ENCODE peak calls at places on chromosomes 1 and 21, in eight cellular contexts. N, O, S, C, T, H, X and Y are unnamed samples.

GRCh38 chr1:85313888-85314696 is 37.7 kb upstream of the BCL10 start:
- DNase-seq in N (no peak), O (no peak), S (peak; percentile 75), C (no peak), T (no peak), H (peak; percentile 80), X (no peak), Y (no peak)

GRCh38 chr1:91699339-91699970 is 186.5 kb downstream of the TGFBR3 start:
- DNase-seq in N (no peak), O (no peak), S (no peak), C (no peak), T (no peak), H (no peak), X (no peak), Y (peak; percentile 27)

GRCh38 chr1:220013497-220013896 is 32.8 kb downstream of the EPRS1 start:
- DNase-seq in N (no peak), O (no peak), S (no peak), C (no peak), T (no peak), H (no peak), X (no peak), Y (no peak)

GRCh38 chr1:35278886-35279554 is 10.5 kb downstream of the ZMYM4 start:
- DNase-seq in N (no peak), O (no peak), S (no peak), C (no peak), T (no peak), H (no peak), X (no peak), Y (no peak)

GRCh38 chr1:205571747-205572146 is 60.1 kb downstream of the ELK4 start:
- DNase-seq in N (no peak), O (no peak), S (no peak), C (no peak), T (no peak), H (no peak), X (no peak), Y (no peak)

GRCh38 chr1:244138399-244138798 is 87.3 kb downstream of the ZBTB18 start:
- DNase-seq in N (no peak), O (no peak), S (no peak), C (no peak), T (no peak), H (no peak), X (no peak), Y (no peak)

GRCh38 chr1:158644479-158644878 is 39.4 kb downstream of the OR10Z1 start:
- DNase-seq in N (no peak), O (no peak), S (no peak), C (no peak), T (no peak), H (no peak), X (no peak), Y (no peak)

GRCh38 chr1:226827458-226827857 is 43.0 kb upstream of the PSEN2 start:
- DNase-seq in N (no peak), O (peak; percentile 76), S (peak; percentile 80), C (peak; percentile 67), T (no peak), H (no peak), X (peak; percentile 25), Y (peak; percentile 73)

GRCh38 chr1:208269338-208269666 is 25.1 kb upstream of the PLXNA2 start:
- DNase-seq in N (no peak), O (no peak), S (no peak), C (no peak), T (no peak), H (no peak), X (no peak), Y (no peak)

GRCh38 chr1:214864896-214865688 is 217.4 kb upstream of the KCNK2 start:
- DNase-seq in N (no peak), O (no peak), S (no peak), C (no peak), T (peak; percentile 56), H (peak; percentile 70), X (no peak), Y (no peak)

GRCh38 chr1:150072959-150073358 is 5.4 kb downstream of the VPS45 start:
- DNase-seq in N (peak; percentile 35), O (no peak), S (no peak), C (no peak), T (no peak), H (no peak), X (no peak), Y (no peak)

GRCh38 chr1:116033322-116033721 is 57.0 kb downstream of the SLC22A15 start:
- DNase-seq in N (no peak), O (no peak), S (no peak), C (no peak), T (no peak), H (peak; percentile 89), X (no peak), Y (no peak)

GRCh38 chr1:48405400-48405799 is 66.6 kb downstream of the SPATA6 start:
- DNase-seq in N (no peak), O (no peak), S (no peak), C (no peak), T (no peak), H (no peak), X (no peak), Y (no peak)

GRCh38 chr1:151144474-151145157 is 1.8 kb downstream of the SEMA6C start:
- DNase-seq in N (no peak), O (no peak), S (peak; percentile 46), C (no peak), T (no peak), H (no peak), X (no peak), Y (no peak)

GRCh38 chr1:39816431-39817090 is 27.9 kb upstream of the BMP8B start:
- DNase-seq in N (peak; percentile 68), O (peak; percentile 75), S (peak; percentile 81), C (peak; percentile 72), T (no peak), H (peak; percentile 60), X (peak; percentile 53), Y (peak; percentile 69)

GRCh38 chr1:109808703-109809102 is 45.0 kb upstream of the EPS8L3 start:
- DNase-seq in N (no peak), O (no peak), S (peak; percentile 56), C (no peak), T (no peak), H (no peak), X (no peak), Y (no peak)

GRCh38 chr1:153651771-153652170 is 6.7 kb upstream of the SNAPIN start:
- DNase-seq in N (no peak), O (no peak), S (peak; percentile 48), C (no peak), T (no peak), H (no peak), X (no peak), Y (no peak)

GRCh38 chr1:59064592-59064991 is 232.3 kb upstream of the FGGY start:
- DNase-seq in N (no peak), O (no peak), S (no peak), C (no peak), T (no peak), H (no peak), X (no peak), Y (no peak)

GRCh38 chr1:20584890-20585289 is 4.0 kb upstream of the CDA start:
- DNase-seq in N (no peak), O (no peak), S (no peak), C (no peak), T (no peak), H (peak; percentile 69), X (no peak), Y (no peak)

GRCh38 chr1:211885746-211886522 is 55.4 kb upstream of the LPGAT1 start:
- DNase-seq in N (no peak), O (no peak), S (no peak), C (no peak), T (peak; percentile 38), H (no peak), X (no peak), Y (no peak)

GRCh38 chr1:38727629-38728175 is 131.9 kb downstream of the RRAGC start:
- DNase-seq in N (no peak), O (no peak), S (no peak), C (no peak), T (no peak), H (no peak), X (no peak), Y (no peak)

GRCh38 chr1:221182791-221183533 is 303.7 kb downstream of the HLX start:
- DNase-seq in N (no peak), O (no peak), S (no peak), C (no peak), T (no peak), H (no peak), X (peak; percentile 30), Y (no peak)
- H3K4me3 ChIP-seq in N (no peak overlapping the region), O (no peak overlapping the region), S (no peak overlapping the region), C (no peak overlapping the region), T (no peak overlapping the region), H (no peak overlapping the region), X (no peak overlapping the region), Y (no peak overlapping the region)

DNA sequence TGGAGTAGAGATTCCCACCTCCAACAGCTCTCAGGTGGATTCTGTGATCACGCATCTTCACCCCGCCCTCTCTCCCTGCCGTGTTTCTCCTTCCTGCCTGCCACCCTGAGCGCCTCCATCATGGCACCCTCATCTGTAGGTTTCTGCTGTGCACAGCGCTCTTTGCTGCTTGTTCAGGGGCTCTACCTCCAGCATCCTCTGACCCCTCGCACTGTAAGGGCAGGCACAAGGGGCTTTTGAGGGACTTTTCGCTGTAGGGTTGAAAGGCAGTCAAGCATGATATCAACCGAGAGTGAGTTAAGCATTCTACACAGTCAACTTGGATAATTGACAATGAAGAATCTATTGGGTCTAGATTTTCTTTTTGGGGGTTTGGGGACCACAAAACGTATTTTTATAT is 99.1 kb upstream of the GREM2 start:
- DNase-seq in N (no peak), O (no peak), S (no peak), C (no peak), T (no peak), H (no peak), X (no peak), Y (no peak)
- H3K4me3 ChIP-seq in N (no peak overlapping the region), O (no peak overlapping the region), S (no peak overlapping the region), C (no peak overlapping the region), T (no peak overlapping the region), H (no peak overlapping the region), X (no peak overlapping the region), Y (no peak overlapping the region)

GRCh38 chr1:51616903-51617708 is at the start of gene OSBPL9:
- DNase-seq in N (peak; percentile 84), O (peak; percentile 92), S (peak; percentile 94), C (peak; percentile 87), T (peak; percentile 67), H (peak; percentile 85), X (peak; percentile 87), Y (peak; percentile 87)

GRCh38 chr1:51620470-51620869 is 3.6 kb downstream of the OSBPL9 start:
- DNase-seq in N (no peak), O (no peak), S (no peak), C (no peak), T (no peak), H (no peak), X (no peak), Y (no peak)

GRCh38 chr1:51616490-51616889 is 402 bp upstream of the OSBPL9 start:
- DNase-seq in N (no peak), O (no peak), S (no peak), C (no peak), T (no peak), H (no peak), X (no peak), Y (no peak)

GRCh38 chr1:51621161-51621560 is 4.3 kb downstream of the OSBPL9 start:
- DNase-seq in N (no peak), O (no peak), S (no peak), C (no peak), T (no peak), H (no peak), X (no peak), Y (no peak)

GRCh38 chr1:51618715-51619114 is 1.8 kb downstream of the OSBPL9 start:
- DNase-seq in N (no peak), O (no peak), S (no peak), C (no peak), T (no peak), H (no peak), X (no peak), Y (no peak)
- H3K4me3 ChIP-seq in N (no peak overlapping the region), O (peak overlapping the region; percentile 75), S (peak overlapping the region; percentile 81), C (peak overlapping the region; percentile 5), T (peak overlapping the region; percentile 3), H (no peak overlapping the region), X (no peak overlapping the region), Y (peak overlapping the region; percentile 85)

GRCh38 chr21:39660596-39660995 is 47.9 kb downstream of the B3GALT5 start:
- DNase-seq in N (no peak), O (no peak), S (no peak), C (peak; percentile 43), T (peak; percentile 59), H (peak; percentile 27), X (no peak), Y (peak; percentile 45)
- H3K4me3 ChIP-seq in N (no peak overlapping the region), O (peak overlapping the region; percentile 24), S (no peak overlapping the region), C (peak overlapping the region; percentile 35), T (no peak overlapping the region), H (no peak overlapping the region), X (no peak overlapping the region), Y (peak overlapping the region; percentile 46)